ENCODE peak calls at places on chromosome 1, in ten cellular contexts. M, P, T, K, E, O, J, F, L and X are unnamed samples.

GRCh38 chr1:173451981-173452380 is 25.2 kb upstream of the PRDX6 start:
- DNase-seq in E (no peak), K (no peak), M (peak), L (no peak), P (no peak), T (no peak), O (peak), J (peak), F (peak), X (no peak)

GRCh38 chr1:163191301-163191700 is 11.4 kb downstream of the RGS5 start:
- DNase-seq in M (no peak), K (no peak), O (no peak), L (no peak), P (no peak), E (no peak), T (no peak), J (no peak), F (no peak), X (no peak)

GRCh38 chr1:162285149-162285561 is 91.5 kb downstream of the SPATA46 start:
- DNase-seq in L (no peak), M (peak), O (peak), P (no peak), J (peak), F (peak), E (no peak), T (peak), K (no peak), X (no peak)

GRCh38 chr1:107935396-107936064 is 29.4 kb downstream of the VAV3 start:
- DNase-seq in F (no peak), M (peak), K (no peak), T (no peak), P (peak), E (no peak), O (no peak), L (no peak), J (no peak), X (no peak)

GRCh38 chr1:152182431-152182830 is 23.4 kb upstream of the RPTN start:
- DNase-seq in J (no peak), O (no peak), K (no peak), M (peak), P (peak), L (no peak), E (no peak), F (no peak), T (no peak), X (no peak)

GRCh38 chr1:112988367-112988766 is 32.4 kb upstream of the SLC16A1 start:
- DNase-seq in J (no peak), L (no peak), O (no peak), E (no peak), F (no peak), K (no peak), P (no peak), T (no peak), M (peak), X (no peak)

GRCh38 chr1:193183019-193183643 is 3.3 kb downstream of the B3GALT2 start:
- DNase-seq in F (no peak), T (no peak), P (peak), E (no peak), J (no peak), L (no peak), K (peak), M (peak), O (no peak), X (peak)

GRCh38 chr1:2224621-2225020 is 3.5 kb upstream of the SKI start:
- DNase-seq in K (no peak), F (no peak), P (no peak), E (no peak), L (no peak), T (no peak), J (no peak), O (no peak), M (no peak), X (no peak)

GRCh38 chr1:28246427-28246832 is 10.5 kb downstream of the ATP5IF1 start:
- DNase-seq in L (peak), F (no peak), J (no peak), P (peak), K (no peak), E (no peak), T (no peak), O (no peak), M (peak), X (no peak)

GRCh38 chr1:230824571-230825060 is 43.7 kb downstream of the C1orf198 start:
- DNase-seq in J (no peak), M (peak), F (no peak), K (no peak), O (no peak), E (peak), L (no peak), T (no peak), P (no peak), X (no peak)

GRCh38 chr1:69315823-69316222 is 251.9 kb upstream of the LRRC7 start:
- DNase-seq in F (no peak), E (no peak), M (no peak), T (no peak), L (no peak), J (no peak), K (no peak), O (no peak), P (no peak), X (no peak)

GRCh38 chr1:231602675-231602984 is 24.0 kb upstream of the DISC1 start:
- DNase-seq in J (no peak), E (no peak), F (no peak), P (no peak), K (no peak), O (no peak), T (no peak), M (no peak), L (no peak), X (no peak)

GRCh38 chr1:36239941-36240637 is 15.8 kb downstream of the THRAP3 start:
- DNase-seq in P (no peak), T (no peak), E (no peak), L (no peak), M (no peak), K (no peak), O (no peak), J (peak), F (peak), X (no peak)

GRCh38 chr1:197208945-197209344 is 59.1 kb upstream of the CRB1 start:
- DNase-seq in T (no peak), J (no peak), P (no peak), E (no peak), O (no peak), F (no peak), K (no peak), L (no peak), M (no peak), X (no peak)

GRCh38 chr1:41108696-41109284 is 87.3 kb upstream of the SLFNL1 start:
- DNase-seq in M (no peak), T (no peak), L (no peak), E (no peak), K (no peak), F (no peak), J (no peak), O (no peak), P (peak), X (no peak)

GRCh38 chr1:46072975-46073374 is 59.5 kb downstream of the PIK3R3 start:
- DNase-seq in F (no peak), O (no peak), P (no peak), M (peak), J (no peak), T (no peak), L (no peak), E (no peak), K (no peak), X (no peak)

GRCh38 chr1:154351363-154352068 is 26.2 kb downstream of the ATP8B2 start:
- DNase-seq in L (no peak), J (no peak), O (no peak), F (no peak), T (no peak), M (no peak), P (no peak), E (no peak), K (no peak), X (no peak)

GRCh38 chr1:239976130-239976968 is 115.3 kb upstream of the FMN2 start:
- DNase-seq in O (peak), M (peak), E (no peak), P (peak), T (peak), L (no peak), J (no peak), K (peak), F (peak), X (peak)

GRCh38 chr1:21436488-21437340 is 3.2 kb upstream of the NBPF3 start:
- DNase-seq in O (peak), T (no peak), K (peak), M (peak), P (no peak), F (no peak), J (no peak), L (no peak), E (no peak), X (no peak)
- H3K4me3 ChIP-seq in O (peak), T (peak), K (no peak), M (peak), P (no peak), F (peak), J (peak), L (no peak), E (no peak), X (peak)

GRCh38 chr1:13965770-13966398 is 265.9 kb downstream of the PRDM2 start:
- DNase-seq in O (peak), T (no peak), E (no peak), P (peak), K (peak), M (peak), L (no peak), F (peak), J (peak), X (peak)
- TF ChIP-seq CTCF in O (peak), T (peak), E (peak), P (peak), K (peak), M (peak), L (no peak), F (peak), J (peak), X (peak)

GRCh38 chr1:22044690-22045420 is 7.7 kb upstream of the CDC42 start:
- DNase-seq in M (peak), K (no peak), T (no peak), O (no peak), L (no peak), J (no peak), F (no peak), E (no peak), P (no peak), X (peak)
- H3K4me3 ChIP-seq in M (no peak), K (no peak), T (no peak), O (no peak), L (peak), J (no peak), F (no peak), E (no peak), P (no peak), X (no peak)

GRCh38 chr1:94240822-94241221 is 3.4 kb upstream of the ARHGAP29 start:
- DNase-seq in T (no peak), M (peak), E (no peak), P (peak), O (no peak), L (no peak), F (no peak), J (no peak), K (no peak), X (no peak)
- TF ChIP-seq CTCF in T (peak), M (peak), E (no peak), P (peak), O (peak), L (no peak), F (peak), J (peak), K (peak), X (peak)

GRCh38 chr1:17117451-17118265 is 1.6 kb downstream of the PADI2 start:
- DNase-seq in O (peak), J (no peak), L (no peak), E (no peak), T (no peak), K (no peak), F (no peak), P (no peak), M (no peak), X (no peak)

GRCh38 chr1:17116643-17117042 is 2.6 kb downstream of the PADI2 start:
- DNase-seq in M (no peak), O (no peak), L (no peak), E (no peak), P (no peak), F (no peak), K (no peak), J (no peak), T (no peak), X (no peak)

GRCh38 chr1:17119076-17119743 is at the start of gene PADI2:
- DNase-seq in M (peak), F (peak), P (peak), K (peak), J (peak), O (peak), L (peak), E (no peak), T (no peak), X (no peak)

GRCh38 chr1:17118706-17119075 is 560 bp downstream of the PADI2 start:
- DNase-seq in L (peak), K (no peak), P (peak), F (no peak), J (no peak), E (no peak), O (no peak), T (no peak), M (no peak), X (no peak)

DNA sequence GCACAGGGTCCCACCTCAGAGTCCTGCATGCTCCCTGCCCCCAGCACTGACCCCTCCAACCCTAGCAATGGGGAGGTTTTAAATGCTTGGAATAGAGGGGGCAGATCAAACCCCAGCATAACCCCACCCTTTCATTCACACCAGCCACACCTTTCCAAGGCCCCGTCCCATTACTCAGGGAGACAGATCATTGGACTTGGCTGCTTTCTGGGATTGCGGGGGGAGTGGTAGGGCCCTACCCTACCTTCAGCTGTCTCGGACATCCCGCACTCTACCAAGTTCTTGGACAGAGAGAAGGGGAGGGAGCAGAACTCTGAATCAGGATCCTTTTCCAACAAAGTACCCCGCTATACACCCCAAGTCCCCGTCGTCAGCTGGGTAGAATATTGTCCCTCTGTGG is 983 bp downstream of the PADI2 start:
- DNase-seq in E (no peak), O (no peak), F (no peak), L (no peak), P (no peak), M (no peak), T (no peak), J (no peak), K (no peak), X (no peak)
- H3K4me3 ChIP-seq in E (no peak), O (no peak), F (no peak), L (no peak), P (no peak), M (no peak), T (peak), J (peak), K (no peak), X (peak)

GRCh38 chr1:61120307-61120840 is 38.0 kb downstream of the NFIA start:
- DNase-seq in P (no peak), T (no peak), L (no peak), O (peak), M (no peak), F (no peak), E (no peak), K (no peak), J (no peak), X (no peak)

GRCh38 chr1:61122389-61122788 is 40.0 kb downstream of the NFIA start:
- DNase-seq in F (no peak), O (no peak), T (no peak), E (no peak), L (no peak), K (no peak), M (no peak), J (no peak), P (no peak), X (no peak)

GRCh38 chr1:61120998-61121397 is 38.6 kb downstream of the NFIA start:
- DNase-seq in E (no peak), F (no peak), P (peak), L (no peak), K (no peak), J (no peak), O (peak), T (no peak), M (no peak), X (no peak)

GRCh38 chr1:61123321-61123720 is 41.0 kb downstream of the NFIA start:
- DNase-seq in K (no peak), E (no peak), J (no peak), P (no peak), L (no peak), M (no peak), O (no peak), T (no peak), F (no peak), X (no peak)

GRCh38 chr1:61121631-61122030 is 39.3 kb downstream of the NFIA start:
- DNase-seq in E (no peak), K (no peak), J (no peak), O (no peak), P (no peak), L (no peak), F (no peak), T (no peak), M (no peak), X (no peak)
- TF ChIP-seq CTCF in E (no peak), K (no peak), J (peak), O (no peak), P (no peak), L (no peak), F (peak), T (no peak), M (no peak), X (no peak)